ENCODE peak calls at places on chromosomes 4 and X, in nine cellular contexts. J, T, P, O, U, C, I, A and B are unnamed samples. For H3K4me1 and H3K79me2, the result is how much of the 10 kb centered on the place peaks cover.

GRCh38 chrX:63934791-63935190 is 149.8 kb upstream of the ARHGEF9 start:
- DNase-seq in J (no peak), P (no peak), I (no peak), C (no peak), A (no peak), U (peak), O (no peak), T (no peak), B (no peak)

GRCh38 chr4:27790911-27791310 is 930.3 kb downstream of the STIM2 start:
- DNase-seq in U (peak), C (peak), O (peak), J (no peak), I (no peak), T (peak), A (no peak), P (no peak), B (peak)

GRCh38 chr4:16827045-16827444 is 71.4 kb downstream of the LDB2 start:
- DNase-seq in O (no peak), C (no peak), U (peak), T (no peak), J (no peak), P (no peak), I (no peak), A (no peak), B (no peak)

GRCh38 chr4:60944070-60944469 is 256.1 kb upstream of the ADGRL3 start:
- DNase-seq in P (no peak), I (no peak), T (peak), O (no peak), A (peak), C (no peak), J (no peak), U (no peak), B (no peak)

GRCh38 chr4:164287173-164287572 is 466.8 kb upstream of the SMIM31 start:
- DNase-seq in U (no peak), C (no peak), I (no peak), P (no peak), J (no peak), T (no peak), A (no peak), O (no peak), B (no peak)

GRCh38 chrX:46209768-46210167 is 335.5 kb downstream of the ZNF674 start:
- DNase-seq in C (peak), J (no peak), T (no peak), A (no peak), U (peak), I (no peak), O (no peak), P (peak), B (peak)

GRCh38 chr4:168293386-168293975 is 25.1 kb downstream of the DDX60 start:
- DNase-seq in O (no peak), P (no peak), I (no peak), A (no peak), T (no peak), J (no peak), C (no peak), U (no peak), B (no peak)

GRCh38 chrX:46376246-46376885 is 168.9 kb downstream of the ZNF674 start:
- DNase-seq in O (peak), T (peak), P (peak), J (peak), I (no peak), U (peak), A (peak), C (peak), B (peak)

GRCh38 chr4:39467470-39467869 is 8.6 kb downstream of the LIAS start:
- DNase-seq in P (no peak), I (no peak), O (no peak), J (no peak), A (peak), T (no peak), U (no peak), C (no peak), B (no peak)

GRCh38 chrX:103805860-103806259 is 26.2 kb downstream of the RAB9B start:
- DNase-seq in T (no peak), I (no peak), P (no peak), U (no peak), A (peak), C (no peak), J (no peak), O (no peak), B (no peak)

GRCh38 chr4:26787461-26788340 is 72.9 kb upstream of the STIM2 start:
- DNase-seq in P (peak), U (peak), T (peak), O (peak), J (peak), C (peak), I (no peak), A (peak), B (peak)

GRCh38 chr4:137283737-137284136 is 248.6 kb downstream of the PCDH18 start:
- DNase-seq in U (peak), A (no peak), J (no peak), T (peak), C (peak), I (peak), O (peak), P (no peak), B (peak)

GRCh38 chr4:16056681-16057400 is 27.0 kb downstream of the PROM1 start:
- DNase-seq in O (no peak), P (no peak), I (peak), J (no peak), A (no peak), U (no peak), T (no peak), C (no peak), B (peak)

GRCh38 chr4:66653937-66654336 is 891.4 kb downstream of the CENPC start:
- DNase-seq in J (no peak), C (peak), I (no peak), U (no peak), P (no peak), A (no peak), O (no peak), T (no peak), B (no peak)

GRCh38 chr4:145890689-145891088 is 47.9 kb downstream of the ZNF827 start:
- DNase-seq in J (no peak), U (no peak), P (no peak), C (no peak), T (no peak), O (no peak), A (no peak), I (no peak), B (no peak)

GRCh38 chr4:170014359-170015008 is 11.7 kb downstream of the MFAP3L start:
- DNase-seq in P (no peak), I (peak), C (peak), U (no peak), A (no peak), T (no peak), J (no peak), O (peak), B (no peak)

GRCh38 chrX:6968231-6968630 is 179.3 kb upstream of the STS start:
- DNase-seq in A (no peak), T (no peak), P (no peak), O (no peak), J (no peak), U (peak), I (no peak), C (peak), B (no peak)

GRCh38 chr4:89000844-89001360 is 56.1 kb downstream of the FAM13A start:
- DNase-seq in I (peak), O (peak), A (peak), J (peak), P (no peak), C (peak), T (peak), U (no peak), B (peak)

GRCh38 chr4:16758816-16759215 is 139.6 kb downstream of the LDB2 start:
- DNase-seq in I (no peak), O (no peak), J (no peak), C (no peak), A (no peak), U (no peak), T (no peak), P (no peak), B (no peak)

GRCh38 chr4:52750819-52751348 is 341 bp downstream of the ERVMER34-1 start:
- DNase-seq in I (no peak), O (peak), T (peak), P (peak), A (no peak), J (no peak), C (no peak), U (peak), B (peak)

GRCh38 chr4:128452415-128452814 is 164.8 kb upstream of the PGRMC2 start:
- DNase-seq in T (no peak), O (peak), I (no peak), C (no peak), J (no peak), A (no peak), U (no peak), P (no peak), B (no peak)

GRCh38 chr4:8384397-8385060 is 56.0 kb downstream of the ACOX3 start:
- DNase-seq in A (no peak), U (no peak), J (no peak), P (no peak), O (no peak), C (no peak), T (no peak), I (no peak), B (no peak)

GRCh38 chr4:110165382-110166285 is 32.8 kb downstream of the ELOVL6 start:
- DNase-seq in P (peak), J (peak), I (peak), T (peak), O (peak), U (peak), C (peak), A (no peak), B (peak)

GRCh38 chr4:121108557-121108956 is 36.2 kb upstream of the NDNF start:
- DNase-seq in J (no peak), O (no peak), P (no peak), A (no peak), I (no peak), U (no peak), T (no peak), C (no peak), B (no peak)

GRCh38 chr4:150152764-150153163 is 74.5 kb downstream of the DCLK2 start:
- DNase-seq in P (no peak), U (no peak), C (peak), J (no peak), I (no peak), A (no peak), O (peak), T (peak), B (peak)

GRCh38 chr4:150156543-150156942 is 78.3 kb downstream of the DCLK2 start:
- DNase-seq in U (no peak), O (no peak), A (no peak), I (no peak), C (no peak), J (no peak), T (no peak), P (no peak), B (no peak)

GRCh38 chr4:150150545-150151156 is 72.4 kb downstream of the DCLK2 start:
- DNase-seq in I (no peak), A (no peak), C (no peak), O (no peak), U (no peak), P (no peak), T (no peak), J (no peak), B (no peak)

GRCh38 chr4:150158041-150158440 is 79.8 kb downstream of the DCLK2 start:
- DNase-seq in A (no peak), U (no peak), I (no peak), O (no peak), T (no peak), C (no peak), P (no peak), J (no peak), B (no peak)

DNA sequence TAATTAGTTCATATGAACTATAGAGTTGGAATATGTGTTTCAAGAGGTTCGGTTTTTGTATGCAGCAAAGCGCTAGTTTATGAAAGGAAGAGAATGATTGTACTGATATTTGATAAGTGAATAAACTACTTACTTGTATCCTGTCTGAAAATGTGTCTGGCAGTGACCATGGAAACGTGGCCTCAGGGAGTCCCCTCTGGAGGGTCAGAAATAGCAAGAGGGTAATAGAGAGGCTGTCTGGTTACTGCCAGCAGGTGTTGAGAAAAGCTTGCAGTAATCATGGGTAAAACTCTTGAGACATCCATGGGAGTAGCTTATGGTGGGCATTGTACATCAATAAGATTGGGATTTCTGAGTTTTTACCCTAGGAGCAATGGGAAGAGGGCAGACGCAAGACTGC is 77.1 kb downstream of the DCLK2 start:
- DNase-seq in O (no peak), P (no peak), I (peak), J (no peak), U (no peak), C (no peak), A (no peak), T (no peak), B (no peak)
- H3K4me1 ChIP-seq in O (under half), P (under half), I (under half), J (under half), U (under half), C (under half), A (under half), T (under half), B (under half)

DNA sequence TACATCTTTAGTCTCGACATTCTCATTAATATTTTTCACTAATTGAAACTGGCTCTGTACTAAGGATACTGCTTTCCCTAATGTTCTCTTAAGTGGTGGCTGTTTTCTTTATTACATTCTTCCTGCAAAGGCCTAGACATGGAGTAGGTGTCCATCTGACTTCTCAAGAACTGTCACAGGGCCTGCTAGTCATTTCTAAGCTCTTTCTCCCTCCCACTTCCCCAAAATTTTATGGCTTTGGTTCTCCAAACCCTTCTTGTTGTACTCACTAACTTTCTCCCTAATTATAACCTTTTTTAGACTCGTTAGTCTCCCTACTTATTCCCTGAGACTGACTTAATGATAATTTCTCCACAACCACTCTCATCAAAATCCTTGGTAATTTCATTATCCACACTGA is 133.3 kb downstream of the SPOCK3 start:
- DNase-seq in J (no peak), T (no peak), U (no peak), O (no peak), A (no peak), P (no peak), C (no peak), I (no peak), B (no peak)
- H3K79me2 ChIP-seq in J (under half), T (under half), U (under half), O (under half), A (under half), P (under half), C (under half), I (under half), B (under half)

GRCh38 chr4:3478446-3479357 is 15.6 kb downstream of the DOK7 start:
- DNase-seq in J (no peak), A (no peak), I (no peak), U (no peak), O (no peak), T (no peak), P (no peak), C (no peak), B (no peak)
- H3K4me1 ChIP-seq in J (under half), A (under half), I (under half), U (under half), O (under half), T (under half), P (under half), C (under half), B (under half)

DNA sequence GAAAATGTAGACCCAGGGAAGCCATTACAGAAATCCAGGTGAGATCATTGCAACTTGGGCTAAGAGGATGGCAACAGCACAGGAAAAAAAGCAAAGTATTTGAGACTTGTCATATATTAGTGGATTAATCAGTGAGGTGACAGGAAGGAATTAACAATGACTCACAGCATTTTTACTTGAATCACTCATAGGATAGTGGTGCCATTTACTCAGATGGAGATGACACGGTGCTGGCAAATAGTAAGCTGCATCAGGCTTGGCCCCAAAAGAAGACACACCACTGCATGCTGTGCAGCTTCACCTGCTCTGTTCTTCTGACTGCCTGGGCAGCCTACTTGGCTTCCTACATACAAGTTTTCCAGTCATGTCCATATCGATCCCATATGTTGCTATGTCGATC is 144.8 kb downstream of the FRYL start:
- DNase-seq in T (peak), A (peak), J (no peak), I (no peak), C (peak), U (peak), O (peak), P (peak), B (peak)
- H3K79me2 ChIP-seq in T (under half), A (under half), J (under half), I (under half), C (under half), U (under half), O (half or more), P (under half), B (under half)